ENCODE peak calls at places on chromosome 3, in eight cellular contexts. One of them, this sample, is unnamed.

GRCh38 chr3:25156526-25157075 is 271.5 kb upstream of the RARB start:
- DNase-seq in HCT116: no peak
- DNase-seq in HepG2: no peak
- DNase-seq in transverse colon: no peak
- DNase-seq in sigmoid colon: no peak
- DNase-seq in endothelial cell of umbilical vein: peak
- DNase-seq in tibial nerve: peak
- DNase-seq in breast epithelium: no peak
- DNase-seq in this sample: no peak

GRCh38 chr3:116473602-116474001 is 28.3 kb upstream of the LSAMP start:
- DNase-seq in sigmoid colon: no peak
- DNase-seq in tibial nerve: no peak
- DNase-seq in endothelial cell of umbilical vein: no peak
- DNase-seq in transverse colon: no peak
- DNase-seq in breast epithelium: no peak
- DNase-seq in HCT116: no peak
- DNase-seq in HepG2: no peak
- DNase-seq in this sample: no peak

GRCh38 chr3:147943265-147943945 is 534.2 kb downstream of the ZIC1 start:
- DNase-seq in endothelial cell of umbilical vein: peak
- DNase-seq in HCT116: peak
- DNase-seq in sigmoid colon: no peak
- DNase-seq in HepG2: no peak
- DNase-seq in transverse colon: no peak
- DNase-seq in tibial nerve: no peak
- DNase-seq in breast epithelium: no peak
- DNase-seq in this sample: no peak

GRCh38 chr3:146187334-146187950 is 26.5 kb upstream of the PLOD2 start:
- DNase-seq in tibial nerve: peak
- DNase-seq in HepG2: no peak
- DNase-seq in endothelial cell of umbilical vein: no peak
- DNase-seq in sigmoid colon: no peak
- DNase-seq in transverse colon: no peak
- DNase-seq in HCT116: peak
- DNase-seq in breast epithelium: no peak
- DNase-seq in this sample: no peak

GRCh38 chr3:40020689-40021088 is 211.3 kb downstream of the MYRIP start:
- DNase-seq in tibial nerve: no peak
- DNase-seq in breast epithelium: no peak
- DNase-seq in HCT116: no peak
- DNase-seq in endothelial cell of umbilical vein: no peak
- DNase-seq in HepG2: no peak
- DNase-seq in transverse colon: no peak
- DNase-seq in sigmoid colon: no peak
- DNase-seq in this sample: no peak

GRCh38 chr3:141649871-141650270 is 88.2 kb upstream of the RNF7 start:
- DNase-seq in breast epithelium: no peak
- DNase-seq in tibial nerve: no peak
- DNase-seq in HepG2: no peak
- DNase-seq in transverse colon: no peak
- DNase-seq in sigmoid colon: no peak
- DNase-seq in HCT116: no peak
- DNase-seq in endothelial cell of umbilical vein: no peak
- DNase-seq in this sample: no peak

GRCh38 chr3:55583475-55583874 is 96.4 kb upstream of the WNT5A start:
- DNase-seq in transverse colon: no peak
- DNase-seq in endothelial cell of umbilical vein: no peak
- DNase-seq in sigmoid colon: peak
- DNase-seq in HepG2: no peak
- DNase-seq in tibial nerve: no peak
- DNase-seq in breast epithelium: no peak
- DNase-seq in HCT116: no peak
- DNase-seq in this sample: no peak

GRCh38 chr3:120559228-120560061 is 36.7 kb upstream of the NDUFB4 start:
- DNase-seq in HepG2: peak
- DNase-seq in endothelial cell of umbilical vein: peak
- DNase-seq in HCT116: peak
- DNase-seq in sigmoid colon: peak
- DNase-seq in transverse colon: peak
- DNase-seq in breast epithelium: no peak
- DNase-seq in tibial nerve: peak
- DNase-seq in this sample: no peak

GRCh38 chr3:137647179-137647578 is 116.9 kb upstream of the SOX14 start:
- DNase-seq in endothelial cell of umbilical vein: no peak
- DNase-seq in HCT116: no peak
- DNase-seq in breast epithelium: no peak
- DNase-seq in transverse colon: no peak
- DNase-seq in sigmoid colon: no peak
- DNase-seq in tibial nerve: no peak
- DNase-seq in HepG2: no peak
- DNase-seq in this sample: no peak

GRCh38 chr3:17515445-17516227 is 226.8 kb downstream of the TBC1D5 start:
- DNase-seq in HepG2: no peak
- DNase-seq in tibial nerve: no peak
- DNase-seq in breast epithelium: no peak
- DNase-seq in sigmoid colon: no peak
- DNase-seq in HCT116: no peak
- DNase-seq in endothelial cell of umbilical vein: no peak
- DNase-seq in transverse colon: no peak
- DNase-seq in this sample: no peak

GRCh38 chr3:65979731-65980130 is 59.0 kb downstream of the MAGI1 start:
- DNase-seq in tibial nerve: no peak
- DNase-seq in HepG2: no peak
- DNase-seq in sigmoid colon: no peak
- DNase-seq in breast epithelium: no peak
- DNase-seq in HCT116: no peak
- DNase-seq in transverse colon: no peak
- DNase-seq in endothelial cell of umbilical vein: no peak
- DNase-seq in this sample: no peak

GRCh38 chr3:45976191-45977091 is 19.2 kb downstream of the FYCO1 start:
- DNase-seq in transverse colon: no peak
- DNase-seq in tibial nerve: no peak
- DNase-seq in sigmoid colon: no peak
- DNase-seq in breast epithelium: no peak
- DNase-seq in endothelial cell of umbilical vein: peak
- DNase-seq in HepG2: no peak
- DNase-seq in HCT116: no peak
- DNase-seq in this sample: no peak

GRCh38 chr3:167733961-167734497 is 663 bp downstream of the PDCD10 start:
- DNase-seq in breast epithelium: no peak
- DNase-seq in HCT116: no peak
- DNase-seq in HepG2: peak
- DNase-seq in sigmoid colon: no peak
- DNase-seq in tibial nerve: no peak
- DNase-seq in endothelial cell of umbilical vein: no peak
- DNase-seq in transverse colon: no peak
- DNase-seq in this sample: no peak

GRCh38 chr3:178968996-178969700 is 102.5 kb downstream of the ZMAT3 start:
- DNase-seq in endothelial cell of umbilical vein: no peak
- DNase-seq in sigmoid colon: no peak
- DNase-seq in HepG2: no peak
- DNase-seq in HCT116: no peak
- DNase-seq in breast epithelium: no peak
- DNase-seq in tibial nerve: no peak
- DNase-seq in transverse colon: no peak
- DNase-seq in this sample: no peak
- TF ChIP-seq POLR2A in endothelial cell of umbilical vein: no peak
- TF ChIP-seq POLR2A in sigmoid colon: no peak
- TF ChIP-seq POLR2A in HepG2: no peak
- TF ChIP-seq POLR2A in HCT116: no peak
- TF ChIP-seq POLR2A in breast epithelium: no peak
- TF ChIP-seq POLR2A in tibial nerve: no peak
- TF ChIP-seq POLR2A in transverse colon: no peak
- TF ChIP-seq POLR2A in this sample: no peak

DNA sequence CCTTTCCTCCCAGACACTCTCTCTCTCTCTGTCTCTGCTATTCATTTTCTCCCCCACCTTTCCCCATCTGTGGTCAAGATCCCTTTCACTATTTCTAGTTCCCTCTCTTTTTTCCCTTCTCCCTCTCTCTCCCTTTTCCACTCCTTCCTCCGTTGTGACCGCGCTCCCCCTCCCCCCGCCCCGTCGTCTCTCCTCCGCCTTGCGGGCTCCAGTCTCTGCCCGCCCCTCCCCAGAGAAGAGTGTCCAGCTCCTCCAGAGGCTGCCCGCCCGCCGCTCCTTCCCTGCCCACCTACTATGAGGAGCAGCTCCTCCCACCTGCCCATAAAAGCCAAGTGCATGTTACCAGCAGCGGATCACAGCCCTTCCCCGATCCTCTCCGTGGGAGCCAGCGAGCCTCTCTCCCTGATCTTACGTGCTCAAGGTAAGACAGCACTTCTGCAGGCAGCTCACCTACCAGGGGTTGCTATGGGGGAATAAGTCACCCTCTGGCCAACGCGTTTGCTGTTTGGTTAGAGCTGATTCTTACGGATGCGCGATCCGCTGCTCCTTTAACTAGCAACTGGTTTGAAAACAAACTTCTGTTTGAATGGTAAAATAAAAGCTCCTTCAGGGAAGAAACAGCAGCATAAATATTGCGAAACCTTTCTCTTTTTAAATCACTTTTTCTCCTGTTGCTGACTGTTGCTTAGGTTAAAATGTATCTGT is at the start of gene COL8A1:
- DNase-seq in endothelial cell of umbilical vein: peak
- DNase-seq in sigmoid colon: peak
- DNase-seq in HepG2: no peak
- DNase-seq in tibial nerve: peak
- DNase-seq in transverse colon: peak
- DNase-seq in breast epithelium: peak
- DNase-seq in HCT116: no peak
- DNase-seq in this sample: no peak
- H3K4me3 ChIP-seq in endothelial cell of umbilical vein: peak
- H3K4me3 ChIP-seq in sigmoid colon: peak
- H3K4me3 ChIP-seq in HepG2: no peak
- H3K4me3 ChIP-seq in tibial nerve: peak
- H3K4me3 ChIP-seq in transverse colon: peak
- H3K4me3 ChIP-seq in breast epithelium: peak
- H3K4me3 ChIP-seq in HCT116: no peak
- H3K4me3 ChIP-seq in this sample: peak

DNA sequence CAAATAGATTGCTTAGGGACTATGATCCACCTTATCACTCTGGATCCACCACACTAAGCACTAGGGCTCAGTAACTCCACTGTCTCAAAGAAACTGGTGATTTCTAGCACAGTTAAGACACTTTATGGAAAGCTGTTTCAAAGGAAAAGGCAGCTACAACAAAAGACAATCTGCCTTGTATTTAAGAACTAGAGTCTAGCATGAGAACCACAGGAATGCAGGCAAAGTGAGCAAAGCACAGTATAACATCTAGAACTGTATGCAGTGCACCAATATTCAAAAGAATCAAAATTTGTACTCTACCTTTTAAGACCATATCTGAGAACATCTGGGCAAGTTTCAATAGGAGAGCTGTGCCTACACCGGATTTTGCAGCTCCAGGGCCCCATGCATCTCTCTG is 17.9 kb downstream of the TFRC start:
- DNase-seq in sigmoid colon: no peak
- DNase-seq in HepG2: no peak
- DNase-seq in HCT116: no peak
- DNase-seq in breast epithelium: no peak
- DNase-seq in tibial nerve: no peak
- DNase-seq in transverse colon: no peak
- DNase-seq in endothelial cell of umbilical vein: no peak
- DNase-seq in this sample: no peak
- TF ChIP-seq POLR2A in sigmoid colon: no peak
- TF ChIP-seq POLR2A in HepG2: no peak
- TF ChIP-seq POLR2A in HCT116: no peak
- TF ChIP-seq POLR2A in breast epithelium: no peak
- TF ChIP-seq POLR2A in tibial nerve: no peak
- TF ChIP-seq POLR2A in transverse colon: no peak
- TF ChIP-seq POLR2A in endothelial cell of umbilical vein: no peak
- TF ChIP-seq POLR2A in this sample: no peak

DNA sequence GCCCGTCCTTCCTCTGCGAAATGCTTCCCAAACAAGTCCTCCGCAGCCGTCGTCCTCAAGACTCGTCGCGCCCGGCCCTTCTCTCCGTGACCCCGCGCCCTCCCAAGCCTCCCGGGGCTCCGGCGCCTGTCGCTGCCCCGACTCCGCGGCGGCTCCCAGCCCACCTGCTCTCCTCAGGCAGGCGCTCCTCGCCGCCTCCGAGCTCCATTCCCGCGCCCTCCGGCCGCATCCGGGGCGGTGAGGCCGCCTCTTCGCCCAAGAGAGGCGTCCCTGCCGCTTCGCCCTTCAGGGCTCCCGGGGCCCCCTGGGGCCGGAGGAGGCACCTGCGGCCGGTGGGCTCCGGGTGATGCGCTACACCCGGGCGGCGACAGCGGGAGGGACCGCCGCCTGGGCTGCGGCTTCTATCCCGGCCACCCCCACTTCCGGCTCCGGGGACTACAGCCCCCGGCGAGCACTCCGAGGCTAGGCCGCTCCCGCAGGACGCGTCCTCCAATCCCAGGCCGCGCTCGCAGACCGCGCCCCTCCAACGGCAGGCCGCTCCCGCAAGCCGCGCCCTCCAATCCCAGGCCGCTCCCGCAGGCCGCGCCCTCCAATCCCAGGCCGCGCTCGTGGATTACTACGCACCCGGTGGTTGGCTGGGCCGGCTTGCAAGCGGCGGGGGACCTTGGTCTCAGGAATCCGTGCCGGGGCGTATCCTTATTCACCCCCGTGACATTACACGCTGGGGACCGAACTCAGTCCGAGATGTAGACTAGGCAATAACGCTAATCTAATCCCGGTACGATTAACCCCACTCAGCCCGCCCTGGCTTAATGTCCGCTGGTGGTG is at the start of gene RUBCN:
- DNase-seq in breast epithelium: peak
- DNase-seq in transverse colon: peak
- DNase-seq in HepG2: peak
- DNase-seq in HCT116: peak
- DNase-seq in tibial nerve: peak
- DNase-seq in endothelial cell of umbilical vein: peak
- DNase-seq in sigmoid colon: peak
- DNase-seq in this sample: peak
- H3K4me3 ChIP-seq in breast epithelium: peak
- H3K4me3 ChIP-seq in transverse colon: peak
- H3K4me3 ChIP-seq in HepG2: peak
- H3K4me3 ChIP-seq in HCT116: peak
- H3K4me3 ChIP-seq in tibial nerve: peak
- H3K4me3 ChIP-seq in endothelial cell of umbilical vein: peak
- H3K4me3 ChIP-seq in sigmoid colon: peak
- H3K4me3 ChIP-seq in this sample: peak

DNA sequence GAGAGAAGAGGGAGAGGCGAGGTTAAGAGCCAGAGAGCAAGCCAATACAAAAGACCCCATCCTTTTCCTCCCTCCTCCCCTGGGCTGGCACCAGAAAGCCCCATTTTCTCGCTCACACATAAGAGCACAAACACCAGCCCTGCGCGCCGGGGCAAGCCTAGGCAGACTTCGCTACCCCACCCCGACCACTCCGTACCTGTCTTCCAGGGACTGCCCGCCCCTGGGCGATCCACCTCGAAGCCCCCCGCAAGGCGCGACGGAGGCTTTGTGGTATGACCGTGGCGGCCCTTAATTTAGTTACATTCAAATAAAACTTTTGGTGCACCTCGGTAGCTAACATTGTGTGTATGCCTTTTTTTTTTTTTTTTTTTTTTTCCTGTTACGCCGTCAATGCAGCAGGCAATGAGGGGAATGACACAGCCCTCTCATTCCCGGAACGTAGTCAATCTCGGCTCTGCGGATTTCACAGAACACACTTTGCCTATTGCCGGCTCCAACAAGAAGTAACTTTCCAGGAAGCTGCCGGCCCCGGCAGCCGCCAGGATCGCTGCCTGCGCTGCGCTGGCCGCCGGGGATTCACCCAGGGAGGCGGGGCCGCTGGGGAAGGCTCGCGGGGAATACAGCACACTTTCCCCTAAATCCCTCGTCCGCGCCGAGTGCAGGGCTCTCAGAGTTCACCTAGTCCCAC is 7.7 kb downstream of the BCL6 start:
- DNase-seq in HCT116: no peak
- DNase-seq in sigmoid colon: peak
- DNase-seq in endothelial cell of umbilical vein: peak
- DNase-seq in HepG2: no peak
- DNase-seq in transverse colon: peak
- DNase-seq in tibial nerve: peak
- DNase-seq in breast epithelium: peak
- DNase-seq in this sample: no peak
- TF ChIP-seq POLR2A in HCT116: no peak
- TF ChIP-seq POLR2A in sigmoid colon: no peak
- TF ChIP-seq POLR2A in endothelial cell of umbilical vein: no peak
- TF ChIP-seq POLR2A in HepG2: no peak
- TF ChIP-seq POLR2A in transverse colon: peak
- TF ChIP-seq POLR2A in tibial nerve: peak
- TF ChIP-seq POLR2A in breast epithelium: peak
- TF ChIP-seq POLR2A in this sample: no peak